ENCODE peak calls at places on chromosomes 1 and 21, in five cellular contexts. Z is T1000; K is B cell; R is kidney tubule cell; O is effector CD4-positive, alpha-beta T cell. M is an unnamed sample.

GRCh38 chr21:39048574-39048973 is 134.7 kb downstream of the PSMG1 start:
- DNase-seq in Z (peak), K (no peak), R (no peak), O (no peak), M (no peak)

GRCh38 chr1:155871390-155871789 is 12.0 kb downstream of the SYT11 start:
- DNase-seq in Z (no peak), K (no peak), R (no peak), O (no peak), M (no peak)

GRCh38 chr1:54575161-54575560 is 27.1 kb downstream of the ACOT11 start:
- DNase-seq in Z (no peak), K (no peak), R (no peak), O (no peak), M (no peak)

GRCh38 chr1:32307313-32307712 is 15.4 kb downstream of the HDAC1 start:
- DNase-seq in Z (no peak), K (no peak), R (no peak), O (no peak), M (no peak)

GRCh38 chr1:71738256-71738655 is 544.1 kb downstream of the NEGR1 start:
- DNase-seq in Z (no peak), K (no peak), R (no peak), O (no peak), M (no peak)

GRCh38 chr1:61046434-61046833 is 35.9 kb upstream of the NFIA start:
- DNase-seq in Z (no peak), K (no peak), R (no peak), O (no peak), M (no peak)

GRCh38 chr1:117795190-117795589 is 134.2 kb downstream of the GDAP2 start:
- DNase-seq in Z (peak), K (no peak), R (peak), O (no peak), M (no peak)

GRCh38 chr1:47870946-47871750 is 126.0 kb downstream of the TRABD2B start:
- DNase-seq in Z (no peak), K (no peak), R (peak), O (no peak), M (no peak)

GRCh38 chr1:151458936-151459330 is 361 bp downstream of the POGZ start:
- DNase-seq in Z (peak), K (peak), R (peak), O (peak), M (peak)

GRCh38 chr1:93967276-93967675 is 58.0 kb upstream of the GCLM start:
- DNase-seq in Z (no peak), K (no peak), R (peak), O (no peak), M (no peak)

GRCh38 chr1:16119504-16119903 is 36.4 kb downstream of the EPHA2 start:
- DNase-seq in Z (no peak), K (no peak), R (no peak), O (no peak), M (no peak)

GRCh38 chr1:28887835-28888682 is 26.3 kb upstream of the EPB41 start:
- DNase-seq in Z (no peak), K (no peak), R (no peak), O (no peak), M (peak)

GRCh38 chr1:225454067-225454618 is 26.3 kb upstream of the LBR start:
- DNase-seq in Z (no peak), K (no peak), R (peak), O (no peak), M (no peak)

GRCh38 chr1:179080866-179081695 is 789 bp upstream of the TOR3A start:
- DNase-seq in Z (no peak), K (peak), R (peak), O (peak), M (no peak)

GRCh38 chr1:111983500-111983899 is 6.0 kb downstream of the KCND3 start:
- DNase-seq in Z (no peak), K (no peak), R (no peak), O (no peak), M (no peak)

GRCh38 chr1:8302181-8302681 is 15.7 kb upstream of the SLC45A1 start:
- DNase-seq in Z (no peak), K (no peak), R (peak), O (no peak), M (no peak)

GRCh38 chr1:206808615-206809014 is 36.3 kb upstream of the IL10 start:
- DNase-seq in Z (no peak), K (no peak), R (peak), O (peak), M (no peak)

GRCh38 chr1:16082283-16083038 is 9.0 kb upstream of the FAM131C start:
- DNase-seq in Z (peak), K (peak), R (peak), O (peak), M (peak)

GRCh38 chr1:39104158-39105060 is 78.3 kb downstream of the NDUFS5 start:
- DNase-seq in Z (no peak), K (no peak), R (peak), O (no peak), M (peak)

GRCh38 chr21:35593000-35593502 is 467.3 kb downstream of the SETD4 start:
- DNase-seq in Z (no peak), K (no peak), R (peak), O (no peak), M (no peak)

GRCh38 chr1:83508485-83509151 is 490.3 kb downstream of the TTLL7 start:
- DNase-seq in Z (no peak), K (no peak), R (no peak), O (no peak), M (no peak)

GRCh38 chr1:156933136-156933535 is 12.7 kb downstream of the LRRC71 start:
- DNase-seq in Z (no peak), K (no peak), R (no peak), O (no peak), M (no peak)

GRCh38 chr1:177471244-177471643 is 300.5 kb downstream of the BRINP2 start:
- DNase-seq in Z (no peak), K (no peak), R (no peak), O (no peak), M (no peak)

GRCh38 chr1:203610061-203610460 is 16.6 kb upstream of the ATP2B4 start:
- DNase-seq in Z (no peak), K (no peak), R (no peak), O (no peak), M (no peak)

GRCh38 chr1:62188111-62188510 is 6.5 kb upstream of the L1TD1 start:
- DNase-seq in Z (no peak), K (no peak), R (no peak), O (no peak), M (no peak)

GRCh38 chr1:3052501-3052900 is 16.5 kb upstream of the PRDM16 start:
- DNase-seq in Z (no peak), K (no peak), R (no peak), O (no peak), M (no peak)

GRCh38 chr1:88224940-88225339 is 459.1 kb upstream of the PKN2 start:
- DNase-seq in Z (no peak), K (no peak), R (no peak), O (no peak), M (no peak)

GRCh38 chr1:247007511-247008405 is at the start of gene ZNF695:
- DNase-seq in Z (peak), K (peak), R (peak), O (peak), M (peak)

GRCh38 chr1:23867542-23867952 is 543 bp downstream of the FUCA1 start:
- DNase-seq in Z (no peak), K (no peak), R (peak), O (no peak), M (no peak)

GRCh38 chr1:171116676-171117075 is 26.0 kb downstream of the FMO3 start:
- DNase-seq in Z (no peak), K (no peak), R (no peak), O (no peak), M (no peak)